ENCODE peak calls at places on chromosomes 3 and 15, in seven cellular contexts. D is body of pancreas, W is HCT116, V is HepG2, F is adrenal gland, M is Peyer's patch, O is uterus. Q is an unnamed sample.

GRCh38 chr3:169344465-169344864 is 319.0 kb downstream of the MECOM start:
- DNase-seq in D (no peak), W (no peak), V (no peak), F (no peak), M (no peak), O (no peak), Q (no peak)

GRCh38 chr3:112699436-112699978 is 58.6 kb upstream of the CCDC80 start:
- DNase-seq in D (no peak), W (peak), V (no peak), F (no peak), M (no peak), O (no peak), Q (no peak)

GRCh38 chr3:44292947-44293346 is 45.6 kb upstream of the TCAIM start:
- DNase-seq in D (no peak), W (no peak), V (no peak), F (no peak), M (no peak), O (no peak), Q (no peak)

GRCh38 chr15:60528530-60528929 is 49.6 kb upstream of the ICE2 start:
- DNase-seq in D (no peak), W (no peak), V (no peak), F (no peak), M (no peak), O (no peak), Q (no peak)

GRCh38 chr3:32340639-32341365 is 50.9 kb upstream of the CMTM7 start:
- DNase-seq in D (peak), W (no peak), V (peak), F (peak), M (no peak), O (no peak), Q (peak)

GRCh38 chr3:25009665-25010064 is 418.4 kb upstream of the RARB start:
- DNase-seq in D (no peak), W (no peak), V (no peak), F (peak), M (no peak), O (no peak), Q (no peak)

GRCh38 chr3:57816471-57817105 is 60.5 kb downstream of the SLMAP start:
- DNase-seq in D (no peak), W (no peak), V (no peak), F (no peak), M (no peak), O (no peak), Q (peak)

GRCh38 chr15:89364341-89364740 is 29.7 kb upstream of the POLG start:
- DNase-seq in D (peak), W (no peak), V (no peak), F (peak), M (no peak), O (no peak), Q (peak)

GRCh38 chr3:66662894-66663293 is 162.1 kb upstream of the LRIG1 start:
- DNase-seq in D (no peak), W (no peak), V (no peak), F (no peak), M (no peak), O (no peak), Q (no peak)

GRCh38 chr3:109927161-109927560 is 589.8 kb upstream of the DPPA4 start:
- DNase-seq in D (no peak), W (peak), V (peak), F (no peak), M (no peak), O (no peak), Q (peak)

GRCh38 chr3:72155391-72156064 is 370.6 kb upstream of the PROK2 start:
- DNase-seq in D (peak), W (no peak), V (peak), F (peak), M (no peak), O (peak), Q (peak)

GRCh38 chr15:52199271-52199670 is 8.1 kb upstream of the GNB5 start:
- DNase-seq in D (no peak), W (no peak), V (no peak), F (no peak), M (no peak), O (no peak), Q (no peak)

GRCh38 chr3:141093971-141094401 is 42.8 kb downstream of the SPSB4 start:
- DNase-seq in D (peak), W (no peak), V (no peak), F (peak), M (no peak), O (peak), Q (no peak)

GRCh38 chr15:88735212-88735611 is 68.0 kb upstream of the ACAN start:
- DNase-seq in D (no peak), W (no peak), V (no peak), F (no peak), M (no peak), O (no peak), Q (no peak)

GRCh38 chr3:116947809-116948208 is 238.2 kb downstream of the TUSC7 start:
- DNase-seq in D (peak), W (no peak), V (no peak), F (no peak), M (no peak), O (no peak), Q (no peak)

GRCh38 chr15:33179874-33180273 is 14.6 kb downstream of the FMN1 start:
- DNase-seq in D (no peak), W (no peak), V (no peak), F (no peak), M (no peak), O (no peak), Q (no peak)

GRCh38 chr3:11607816-11608215 is 35.9 kb downstream of the VGLL4 start:
- DNase-seq in D (no peak), W (no peak), V (peak), F (no peak), M (no peak), O (no peak), Q (peak)

GRCh38 chr3:136698361-136698760 is 53.8 kb downstream of the STAG1 start:
- DNase-seq in D (no peak), W (no peak), V (no peak), F (no peak), M (no peak), O (no peak), Q (no peak)

GRCh38 chr3:120780977-120781376 is 38.4 kb downstream of the GTF2E1 start:
- DNase-seq in D (no peak), W (peak), V (no peak), F (peak), M (no peak), O (no peak), Q (no peak)

GRCh38 chr15:28885630-28886430 is at the start of gene APBA2:
- DNase-seq in D (peak), W (no peak), V (no peak), F (no peak), M (no peak), O (no peak), Q (peak)

GRCh38 chr15:51369451-51369761 is 28.0 kb downstream of the GLDN start:
- DNase-seq in D (no peak), W (no peak), V (no peak), F (no peak), M (no peak), O (no peak), Q (no peak)

GRCh38 chr3:20137642-20138041 is 48.4 kb downstream of the SGO1 start:
- DNase-seq in D (no peak), W (no peak), V (no peak), F (no peak), M (no peak), O (no peak), Q (no peak)

GRCh38 chr15:91099616-91100560 is at the start of gene SV2B:
- DNase-seq in D (peak), W (no peak), V (no peak), F (peak), M (no peak), O (no peak), Q (peak)

GRCh38 chr15:42032376-42033213 is 11.8 kb upstream of the PLA2G4E start:
- DNase-seq in D (no peak), W (no peak), V (no peak), F (no peak), M (no peak), O (no peak), Q (no peak)

GRCh38 chr15:38208779-38209178 is 43.9 kb upstream of the SPRED1 start:
- DNase-seq in D (no peak), W (no peak), V (no peak), F (no peak), M (no peak), O (no peak), Q (no peak)

GRCh38 chr3:50260027-50260941 is 8.7 kb upstream of the SEMA3B start:
- DNase-seq in D (peak), W (no peak), V (peak), F (peak), M (peak), O (peak), Q (peak)
- TF ChIP-seq POLR2A in D (peak), W (no peak), V (peak), F (peak), M (peak), O (peak), Q (peak)

DNA sequence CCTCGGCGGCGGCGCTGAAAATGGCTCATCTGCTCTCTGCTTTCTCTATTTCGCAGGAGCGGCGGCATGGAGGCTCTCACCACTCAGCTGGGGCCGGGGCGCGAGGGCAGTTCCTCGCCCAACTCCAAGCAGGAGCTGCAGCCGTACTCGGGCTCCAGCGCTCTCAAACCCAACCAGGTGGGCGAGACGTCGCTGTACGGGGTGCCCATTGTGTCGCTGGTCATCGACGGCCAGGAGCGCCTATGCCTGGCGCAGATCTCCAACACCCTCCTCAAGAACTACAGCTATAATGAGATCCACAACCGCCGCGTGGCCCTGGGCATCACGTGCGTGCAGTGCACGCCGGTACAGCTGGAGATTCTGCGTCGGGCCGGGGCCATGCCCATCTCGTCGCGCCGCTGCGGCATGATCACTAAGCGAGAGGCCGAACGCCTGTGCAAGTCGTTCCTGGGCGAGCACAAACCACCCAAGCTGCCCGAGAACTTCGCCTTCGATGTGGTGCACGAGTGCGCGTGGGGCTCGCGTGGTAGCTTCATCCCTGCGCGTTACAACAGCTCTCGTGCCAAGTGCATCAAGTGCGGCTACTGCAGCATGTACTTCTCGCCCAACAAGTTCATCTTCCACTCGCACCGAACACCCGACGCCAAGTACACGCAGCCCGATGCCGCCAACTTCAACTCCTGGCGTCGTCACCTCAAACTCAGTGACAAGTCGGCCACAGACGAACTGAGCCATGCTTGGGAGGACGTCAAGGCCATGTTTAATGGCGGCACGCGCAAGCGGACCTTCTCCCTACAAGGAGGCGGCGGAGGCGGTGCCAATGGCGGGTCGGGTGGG is 789 bp downstream of the SKOR1 start:
- DNase-seq in D (no peak), W (no peak), V (no peak), F (no peak), M (no peak), O (no peak), Q (no peak)
- H3K4me3 ChIP-seq in D (no peak), W (no peak), V (no peak), F (no peak), M (no peak), O (no peak), Q (no peak)

DNA sequence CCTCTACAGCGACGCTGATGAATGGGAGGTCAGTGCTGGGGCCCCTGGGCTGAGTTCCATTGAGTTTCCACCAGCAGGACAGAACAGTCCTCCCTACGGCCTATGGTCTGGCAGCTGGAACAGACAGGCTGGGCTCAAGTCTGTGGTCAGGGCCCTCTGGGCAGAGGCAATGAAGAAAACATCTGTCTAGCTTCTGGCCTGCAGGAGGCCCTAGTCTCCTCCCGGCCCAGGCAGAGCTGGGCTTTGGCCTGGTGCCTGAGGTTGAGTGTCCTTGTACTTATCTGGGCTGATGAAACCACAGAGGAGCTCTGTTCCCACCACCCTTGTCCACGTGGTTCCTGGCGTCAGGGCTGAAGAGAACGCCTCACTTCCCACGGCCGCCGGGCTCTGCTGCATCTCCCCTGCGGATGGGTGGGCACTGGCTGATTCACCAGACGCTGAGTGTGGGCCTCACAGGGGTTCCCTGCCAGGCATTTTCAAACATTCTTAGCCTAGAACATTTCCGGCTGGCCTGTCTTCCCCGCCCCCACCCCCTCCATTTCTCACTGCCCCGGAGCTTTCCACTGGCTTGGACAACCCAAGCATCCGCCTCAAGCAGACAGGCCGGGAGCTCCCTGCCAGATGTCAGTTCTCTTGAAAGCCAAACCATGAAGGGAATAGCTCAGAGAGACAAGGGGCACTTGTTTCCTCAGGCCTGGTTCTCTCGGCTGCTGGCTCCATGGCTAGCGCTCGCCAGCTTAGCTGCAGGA is 20.3 kb downstream of the PPCDC start:
- DNase-seq in D (peak), W (no peak), V (peak), F (peak), M (peak), O (peak), Q (peak)
- TF ChIP-seq POLR2A in D (peak), W (no peak), V (peak), F (peak), M (no peak), O (no peak), Q (no peak)

GRCh38 chr15:48358681-48359152 is 27.5 kb downstream of the DUT start:
- DNase-seq in D (no peak), W (no peak), V (no peak), F (no peak), M (no peak), O (no peak), Q (no peak)

GRCh38 chr15:48354694-48355303 is 23.6 kb downstream of the DUT start:
- DNase-seq in D (no peak), W (no peak), V (peak), F (no peak), M (no peak), O (no peak), Q (no peak)

GRCh38 chr15:48352474-48353072 is 21.3 kb downstream of the DUT start:
- DNase-seq in D (peak), W (peak), V (peak), F (peak), M (peak), O (peak), Q (peak)

GRCh38 chr15:48358229-48358641 is 27.0 kb downstream of the DUT start:
- DNase-seq in D (no peak), W (peak), V (no peak), F (no peak), M (no peak), O (no peak), Q (peak)

DNA sequence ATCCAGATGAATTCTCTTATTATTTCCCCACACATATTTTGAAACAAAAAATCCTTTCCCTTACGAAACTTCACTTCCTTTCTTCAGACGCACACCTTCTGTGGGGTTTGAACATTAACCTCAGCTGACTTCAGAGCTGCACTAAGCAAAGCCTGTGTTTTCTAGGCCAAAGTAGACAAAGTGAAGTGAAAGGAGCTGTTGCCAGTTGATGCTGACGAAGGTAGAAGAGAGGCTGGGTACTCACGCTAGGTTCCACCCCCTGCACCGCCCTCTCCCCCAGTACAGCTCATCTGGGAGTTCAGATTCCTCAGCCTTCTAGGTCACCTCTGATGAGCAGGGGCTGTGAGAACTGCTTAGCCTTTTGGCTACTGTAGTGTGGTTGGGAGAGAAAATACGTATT is 24.1 kb downstream of the DUT start:
- DNase-seq in D (no peak), W (no peak), V (peak), F (no peak), M (no peak), O (no peak), Q (peak)
- H3K4me3 ChIP-seq in D (no peak), W (no peak), V (peak), F (no peak), M (no peak), O (no peak), Q (no peak)

GRCh38 chr15:57596978-57597377 is 5.3 kb downstream of the MYZAP start:
- DNase-seq in D (peak), W (no peak), V (no peak), F (no peak), M (no peak), O (no peak), Q (no peak)

GRCh38 chr15:57598346-57598745 is 6.6 kb downstream of the MYZAP start:
- DNase-seq in D (no peak), W (no peak), V (no peak), F (no peak), M (no peak), O (no peak), Q (no peak)

GRCh38 chr15:57599299-57599810 is 7.7 kb downstream of the MYZAP start:
- DNase-seq in D (no peak), W (no peak), V (no peak), F (no peak), M (no peak), O (no peak), Q (no peak)

GRCh38 chr15:57596301-57596855 is 4.7 kb downstream of the MYZAP start:
- DNase-seq in D (no peak), W (no peak), V (no peak), F (no peak), M (no peak), O (no peak), Q (no peak)

DNA sequence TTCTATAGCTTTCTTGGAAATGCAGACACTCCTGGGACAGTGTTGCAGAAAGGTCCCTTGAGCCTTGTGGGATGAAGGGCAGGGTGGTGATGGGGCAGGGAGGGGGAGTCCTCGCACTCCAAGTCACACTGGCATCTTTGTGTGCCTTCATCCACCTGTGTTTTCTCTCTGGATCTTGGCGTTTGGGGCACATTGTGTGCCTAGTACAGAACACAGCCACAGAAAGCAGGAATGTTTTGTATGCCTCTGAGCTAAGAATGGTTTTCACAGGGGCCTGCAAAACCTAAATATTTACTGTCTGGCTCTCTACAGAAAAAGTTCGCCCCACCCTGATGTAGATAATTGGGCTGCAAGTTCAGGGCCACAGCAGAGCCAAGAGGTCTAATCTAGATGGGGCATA is 5.7 kb downstream of the MYZAP start:
- DNase-seq in D (peak), W (no peak), V (no peak), F (no peak), M (no peak), O (no peak), Q (no peak)
- TF ChIP-seq POLR2A in D (no peak), W (no peak), V (no peak), F (no peak), M (no peak), O (no peak), Q (no peak)

GRCh38 chr3:149655826-149656599 is 1.8 kb downstream of the WWTR1 start:
- DNase-seq in D (no peak), W (no peak), V (no peak), F (no peak), M (no peak), O (no peak), Q (no peak)
- H3K4me3 ChIP-seq in D (peak), W (peak), V (peak), F (no peak), M (peak), O (peak), Q (no peak)

DNA sequence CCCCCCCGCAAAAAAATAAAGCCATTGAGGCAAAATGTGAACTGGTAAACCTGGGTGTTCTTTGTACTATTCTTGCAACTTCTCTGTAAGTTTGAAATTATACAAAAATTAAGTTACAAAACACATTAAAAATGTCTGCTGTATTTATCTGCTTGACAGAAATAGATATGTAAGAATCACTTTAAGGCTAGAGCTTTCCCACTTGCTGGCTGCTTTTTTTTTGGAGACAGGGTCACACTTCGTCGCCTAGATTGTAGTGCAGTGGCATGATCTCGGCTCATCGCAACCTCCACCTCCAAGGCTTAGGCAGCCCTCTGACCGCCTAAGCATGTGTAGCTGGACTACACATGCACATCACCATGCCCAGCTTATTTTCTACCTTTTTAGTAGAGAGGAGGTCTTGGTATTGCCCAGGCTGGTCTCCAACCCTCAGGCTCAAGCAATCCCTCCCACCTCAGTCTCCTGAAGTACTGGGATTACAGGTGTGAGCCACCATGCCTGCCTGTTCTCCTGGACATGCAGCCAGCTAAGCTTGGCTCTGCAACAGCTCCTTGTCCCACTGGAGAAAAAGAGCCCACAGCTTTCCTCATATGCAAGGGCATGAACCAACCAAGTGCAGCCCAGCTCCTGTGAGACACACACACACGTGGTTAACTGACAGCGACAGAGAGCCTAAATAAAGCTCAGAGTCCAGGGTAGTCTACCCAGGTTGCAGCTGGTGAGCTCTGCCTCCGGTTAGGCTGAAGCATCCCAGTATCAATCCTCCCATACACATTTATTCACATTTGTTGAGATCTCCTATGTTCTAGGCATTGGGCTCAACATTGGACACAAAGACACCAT is 4.5 kb downstream of the RPS17 start:
- DNase-seq in D (no peak), W (no peak), V (peak), F (no peak), M (no peak), O (no peak), Q (peak)
- TF ChIP-seq POLR2A in D (no peak), W (no peak), V (peak), F (no peak), M (no peak), O (no peak), Q (no peak)

GRCh38 chr15:69807752-69808151 is 290.0 kb downstream of the TLE3 start:
- DNase-seq in D (no peak), W (peak), V (no peak), F (no peak), M (no peak), O (no peak), Q (peak)
- H3K4me3 ChIP-seq in D (no peak), W (no peak), V (no peak), F (no peak), M (no peak), O (no peak), Q (no peak)